ENCODE peak calls at places on chromosomes 7 and 10, in four cellular contexts. C is thoracic aorta, L is IMR-90, S is tibial artery. E is an unnamed sample.
A peak's percentile ranks its signal among the peaks of the same experiment; 100 is the strongest.

GRCh38 chr10:123808873-123809272 is 82.7 kb downstream of the CPXM2 start:
- DNase-seq in C (no peak), L (no peak), S (no peak), E (peak; percentile 74)

GRCh38 chr10:13490503-13490902 is 38.3 kb downstream of the BEND7 start:
- DNase-seq in C (no peak), L (no peak), S (no peak), E (no peak)

GRCh38 chr10:114042895-114043531 is 653 bp upstream of the ADRB1 start:
- DNase-seq in C (no peak), L (peak; percentile 4), S (no peak), E (peak; percentile 42)

GRCh38 chr7:99408347-99409191 is at the start of the genes BUD31 and PDAP1:
- DNase-seq in C (peak; percentile 62), L (peak; percentile 95), S (peak; percentile 91), E (peak; percentile 94)

GRCh38 chr10:76882245-76882644 is 755.4 kb downstream of the KCNMA1 start:
- DNase-seq in C (no peak), L (no peak), S (no peak), E (no peak)

GRCh38 chr7:4883352-4884144 is at the start of gene RADIL:
- DNase-seq in C (peak; percentile 77), L (peak; percentile 74), S (peak; percentile 93), E (peak; percentile 43)

GRCh38 chr10:22054946-22055345 is 51.4 kb upstream of the DNAJC1 start:
- DNase-seq in C (no peak), L (no peak), S (no peak), E (no peak)

GRCh38 chr7:66921918-66922486 is 977 bp downstream of the TMEM248 start:
- DNase-seq in C (no peak), L (no peak), S (no peak), E (peak; percentile 28)

GRCh38 chr10:60135020-60135419 is 228.7 kb upstream of the CCDC6 start:
- DNase-seq in C (no peak), L (no peak), S (no peak), E (no peak)

DNA sequence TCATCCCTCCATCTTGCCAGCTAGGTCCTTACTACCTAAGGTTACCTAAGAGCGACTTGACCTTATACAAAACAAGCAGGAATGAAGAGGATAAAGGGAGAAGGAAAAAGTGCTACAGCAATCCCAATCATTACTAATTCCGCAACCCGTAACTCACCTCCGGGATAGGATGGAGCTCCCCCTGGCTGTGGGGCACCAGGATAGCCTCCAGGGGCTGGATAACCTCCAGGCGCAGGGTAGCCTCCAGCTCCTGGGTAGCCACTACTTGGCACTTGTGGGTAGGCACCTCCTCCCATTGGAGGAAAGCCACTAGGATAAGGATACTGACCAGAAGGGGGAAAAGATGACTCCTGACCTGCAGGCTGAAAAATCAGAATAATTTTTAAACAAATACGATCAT is 15.8 kb downstream of the ANXA7 start:
- DNase-seq in C (no peak), L (no peak), S (no peak), E (no peak)
- TF ChIP-seq CTCF in C (no peak), L (peak; percentile 12), S (no peak), E (no peak)

GRCh38 chr7:17130281-17131059 is 168.0 kb upstream of the AHR start:
- DNase-seq in C (no peak), L (peak; percentile 90), S (no peak), E (peak; percentile 63)
- H3K4me3 ChIP-seq in C (peak overlapping the region; percentile 17), L (no peak overlapping the region), S (no peak overlapping the region), E (no peak overlapping the region)

GRCh38 chr10:131560166-131560565 is 248.6 kb upstream of the TCERG1L start:
- DNase-seq in C (no peak), L (no peak), S (no peak), E (no peak)
- TF ChIP-seq CTCF in C (no peak), L (no peak), S (no peak), E (no peak)

GRCh38 chr7:131626643-131627042 is 70.2 kb upstream of the PODXL start:
- DNase-seq in C (no peak), L (no peak), S (no peak), E (no peak)

GRCh38 chr7:131627589-131628212 is 71.3 kb upstream of the PODXL start:
- DNase-seq in C (no peak), L (no peak), S (no peak), E (no peak)

GRCh38 chr7:131630427-131630826 is 74.0 kb upstream of the PODXL start:
- DNase-seq in C (no peak), L (no peak), S (peak; percentile 37), E (no peak)

GRCh38 chr7:131628634-131629033 is 72.2 kb upstream of the PODXL start:
- DNase-seq in C (no peak), L (no peak), S (peak; percentile 51), E (no peak)

DNA sequence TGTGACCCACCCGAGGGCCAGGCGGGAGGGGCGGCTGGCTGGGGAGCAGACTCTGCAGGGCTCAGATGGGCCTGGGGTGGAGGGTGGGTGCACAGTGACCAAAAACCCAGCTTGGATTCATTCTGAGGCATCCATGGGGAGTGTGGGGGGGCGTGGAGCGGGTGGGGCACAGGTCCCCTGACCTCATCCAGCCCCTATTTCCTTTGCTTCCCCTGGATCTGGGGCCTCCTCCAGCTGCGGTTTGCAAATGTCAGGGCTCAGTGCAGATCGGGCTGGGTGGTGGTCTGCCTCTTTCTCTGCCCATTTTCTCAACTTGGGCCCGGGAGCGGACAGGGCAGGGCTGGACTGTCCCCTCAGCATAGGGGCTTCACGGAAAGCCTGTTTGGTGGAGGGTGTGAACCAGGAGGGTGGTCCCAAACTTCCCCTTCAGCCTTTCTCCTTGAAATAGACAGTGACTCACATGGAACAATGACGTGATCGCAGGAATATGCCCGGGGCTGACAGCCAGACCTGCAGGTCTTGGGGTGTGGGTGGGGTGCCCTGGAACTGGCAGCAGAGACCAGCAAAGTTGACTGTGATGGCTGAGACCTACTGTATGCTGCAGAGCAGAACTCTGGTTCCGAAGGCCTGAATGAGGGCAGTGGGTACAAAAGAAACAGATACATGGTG is 72.9 kb upstream of the PODXL start:
- DNase-seq in C (no peak), L (peak; percentile 66), S (peak; percentile 43), E (peak; percentile 54)
- H3K4me3 ChIP-seq in C (no peak overlapping the region), L (no peak overlapping the region), S (no peak overlapping the region), E (no peak overlapping the region)

GRCh38 chr10:115432188-115432819 is 339.1 kb downstream of the ATRNL1 start:
- DNase-seq in C (no peak), L (peak; percentile 6), S (no peak), E (peak; percentile 27)
- TF ChIP-seq CTCF in C (no peak), L (peak; percentile 47), S (no peak), E (peak; percentile 43)

DNA sequence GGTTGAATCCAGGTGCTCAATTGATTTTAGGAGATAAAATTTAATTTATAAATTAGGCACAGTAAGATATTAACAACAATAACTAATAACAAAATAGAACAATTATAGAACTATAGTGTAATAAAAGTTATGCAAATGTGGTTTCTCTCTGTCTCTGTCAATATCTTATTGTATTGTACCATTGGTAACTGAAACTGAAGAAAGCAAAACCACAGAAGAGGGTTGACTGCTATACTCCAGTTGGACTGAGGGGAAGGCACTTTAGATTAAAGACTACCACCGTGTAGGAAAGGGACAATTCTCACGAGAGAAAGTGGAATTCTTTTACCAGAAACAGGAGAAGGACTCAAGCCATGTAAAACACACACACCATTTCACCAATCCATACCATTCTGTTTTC is 967.1 kb downstream of the PCDH15 start:
- DNase-seq in C (no peak), L (no peak), S (no peak), E (no peak)
- H3K4me3 ChIP-seq in C (no peak overlapping the region), L (no peak overlapping the region), S (no peak overlapping the region), E (no peak overlapping the region)

GRCh38 chr7:101816499-101817030 is 861 bp upstream of the CUX1 start:
- DNase-seq in C (no peak), L (peak; percentile 37), S (peak; percentile 33), E (peak; percentile 55)
- TF ChIP-seq CTCF in C (no peak), L (peak; percentile 34), S (no peak), E (no peak)

GRCh38 chr10:132419631-132420468 is 22.9 kb downstream of the PWWP2B start:
- DNase-seq in C (no peak), L (no peak), S (no peak), E (no peak)

GRCh38 chr10:132418520-132419416 is 21.8 kb downstream of the PWWP2B start:
- DNase-seq in C (no peak), L (no peak), S (no peak), E (peak; percentile 61)

GRCh38 chr10:132422169-132422691 is 25.2 kb downstream of the PWWP2B start:
- DNase-seq in C (no peak), L (no peak), S (no peak), E (no peak)

GRCh38 chr10:132421377-132422168 is 24.6 kb downstream of the PWWP2B start:
- DNase-seq in C (peak; percentile 43), L (peak; percentile 26), S (peak; percentile 83), E (peak; percentile 50)

GRCh38 chr10:132420469-132421376 is 23.7 kb downstream of the PWWP2B start:
- DNase-seq in C (no peak), L (no peak), S (no peak), E (no peak)
- H3K4me3 ChIP-seq in C (peak overlapping the region; percentile 58), L (no peak overlapping the region), S (peak overlapping the region; percentile 25), E (no peak overlapping the region)

GRCh38 chr7:123749537-123749857 is 694 bp upstream of the WASL start:
- DNase-seq in C (no peak), L (peak; percentile 67), S (peak; percentile 42), E (peak; percentile 91)
- TF ChIP-seq CTCF in C (no peak), L (peak; percentile 3), S (peak; percentile 21), E (peak; percentile 31)

E was measured in epithelial cell of esophagus.